ENCODE peak calls at places on chromosome 9, in five cellular contexts. One of them, this sample, is unnamed.

GRCh38 chr9:89372979-89373378 is 54.7 kb downstream of the SECISBP2 start:
- DNase-seq in naive thymus-derived CD4-positive, alpha-beta T cell: no peak
- DNase-seq in HFFc6: no peak
- DNase-seq in ureter: no peak
- DNase-seq in NCI-H226: no peak
- DNase-seq in this sample: no peak

GRCh38 chr9:136552117-136552685 is 6.4 kb upstream of the NOTCH1 start:
- DNase-seq in ureter: no peak
- DNase-seq in NCI-H226: no peak
- DNase-seq in naive thymus-derived CD4-positive, alpha-beta T cell: peak
- DNase-seq in HFFc6: peak
- DNase-seq in this sample: no peak

GRCh38 chr9:16202221-16202620 is 649.4 kb downstream of the CCDC171 start:
- DNase-seq in NCI-H226: no peak
- DNase-seq in ureter: no peak
- DNase-seq in HFFc6: no peak
- DNase-seq in naive thymus-derived CD4-positive, alpha-beta T cell: no peak
- DNase-seq in this sample: no peak

GRCh38 chr9:136958473-136958872 is 6.4 kb downstream of the LCN12 start:
- DNase-seq in NCI-H226: no peak
- DNase-seq in ureter: no peak
- DNase-seq in naive thymus-derived CD4-positive, alpha-beta T cell: no peak
- DNase-seq in HFFc6: no peak
- DNase-seq in this sample: no peak

GRCh38 chr9:72540348-72540873 is 19.0 kb downstream of the TMC1 start:
- DNase-seq in naive thymus-derived CD4-positive, alpha-beta T cell: no peak
- DNase-seq in ureter: peak
- DNase-seq in NCI-H226: no peak
- DNase-seq in HFFc6: peak
- DNase-seq in this sample: peak

GRCh38 chr9:126496181-126496576 is 117.5 kb upstream of the LMX1B start:
- DNase-seq in naive thymus-derived CD4-positive, alpha-beta T cell: no peak
- DNase-seq in NCI-H226: no peak
- DNase-seq in HFFc6: no peak
- DNase-seq in ureter: no peak
- DNase-seq in this sample: no peak

GRCh38 chr9:98108540-98109031 is 10.4 kb downstream of the TRIM14 start:
- DNase-seq in NCI-H226: no peak
- DNase-seq in HFFc6: no peak
- DNase-seq in ureter: no peak
- DNase-seq in naive thymus-derived CD4-positive, alpha-beta T cell: peak
- DNase-seq in this sample: no peak

GRCh38 chr9:123586140-123586735 is 230.2 kb downstream of the CRB2 start:
- DNase-seq in HFFc6: no peak
- DNase-seq in ureter: no peak
- DNase-seq in naive thymus-derived CD4-positive, alpha-beta T cell: no peak
- DNase-seq in NCI-H226: no peak
- DNase-seq in this sample: no peak

GRCh38 chr9:70260007-70260443 is 1.2 kb downstream of the SMC5 start:
- DNase-seq in ureter: no peak
- DNase-seq in naive thymus-derived CD4-positive, alpha-beta T cell: no peak
- DNase-seq in NCI-H226: no peak
- DNase-seq in HFFc6: no peak
- DNase-seq in this sample: peak

GRCh38 chr9:86721843-86722705 is 225.2 kb downstream of the GAS1 start:
- DNase-seq in naive thymus-derived CD4-positive, alpha-beta T cell: no peak
- DNase-seq in NCI-H226: peak
- DNase-seq in HFFc6: peak
- DNase-seq in ureter: no peak
- DNase-seq in this sample: peak

GRCh38 chr9:6902423-6902822 is 144.7 kb downstream of the KDM4C start:
- DNase-seq in ureter: no peak
- DNase-seq in HFFc6: no peak
- DNase-seq in naive thymus-derived CD4-positive, alpha-beta T cell: no peak
- DNase-seq in NCI-H226: no peak
- DNase-seq in this sample: peak

GRCh38 chr9:129884220-129885017 is 49.2 kb downstream of the USP20 start:
- DNase-seq in ureter: peak
- DNase-seq in HFFc6: peak
- DNase-seq in naive thymus-derived CD4-positive, alpha-beta T cell: peak
- DNase-seq in NCI-H226: peak
- DNase-seq in this sample: peak

GRCh38 chr9:108022246-108022935 is 532.8 kb upstream of the KLF4 start:
- DNase-seq in naive thymus-derived CD4-positive, alpha-beta T cell: no peak
- DNase-seq in NCI-H226: no peak
- DNase-seq in HFFc6: no peak
- DNase-seq in ureter: no peak
- DNase-seq in this sample: no peak

GRCh38 chr9:113922160-113922559 is 46.1 kb downstream of the ZNF618 start:
- DNase-seq in naive thymus-derived CD4-positive, alpha-beta T cell: no peak
- DNase-seq in HFFc6: no peak
- DNase-seq in NCI-H226: no peak
- DNase-seq in ureter: no peak
- DNase-seq in this sample: no peak

GRCh38 chr9:38288502-38288901 is 104.0 kb upstream of the ALDH1B1 start:
- DNase-seq in NCI-H226: no peak
- DNase-seq in ureter: no peak
- DNase-seq in naive thymus-derived CD4-positive, alpha-beta T cell: no peak
- DNase-seq in HFFc6: no peak
- DNase-seq in this sample: no peak

GRCh38 chr9:93295031-93295430 is 111.1 kb downstream of the WNK2 start:
- DNase-seq in naive thymus-derived CD4-positive, alpha-beta T cell: no peak
- DNase-seq in HFFc6: no peak
- DNase-seq in NCI-H226: no peak
- DNase-seq in ureter: no peak
- DNase-seq in this sample: no peak

GRCh38 chr9:114386886-114387677 is 700 bp downstream of the AKNA start:
- DNase-seq in HFFc6: peak
- DNase-seq in NCI-H226: no peak
- DNase-seq in naive thymus-derived CD4-positive, alpha-beta T cell: no peak
- DNase-seq in ureter: no peak
- DNase-seq in this sample: no peak

GRCh38 chr9:37968228-37968672 is 64.3 kb upstream of the SLC25A51 start:
- DNase-seq in naive thymus-derived CD4-positive, alpha-beta T cell: no peak
- DNase-seq in HFFc6: peak
- DNase-seq in NCI-H226: peak
- DNase-seq in ureter: no peak
- DNase-seq in this sample: no peak

GRCh38 chr9:7452378-7452777 is 347.2 kb downstream of the DMAC1 start:
- DNase-seq in NCI-H226: no peak
- DNase-seq in naive thymus-derived CD4-positive, alpha-beta T cell: no peak
- DNase-seq in HFFc6: peak
- DNase-seq in ureter: no peak
- DNase-seq in this sample: no peak

GRCh38 chr9:131635285-131635684 is 90.0 kb downstream of the PRRT1B start:
- DNase-seq in HFFc6: peak
- DNase-seq in NCI-H226: peak
- DNase-seq in naive thymus-derived CD4-positive, alpha-beta T cell: peak
- DNase-seq in ureter: peak
- DNase-seq in this sample: peak

GRCh38 chr9:6564868-6565267 is 80.7 kb downstream of the GLDC start:
- DNase-seq in ureter: no peak
- DNase-seq in HFFc6: no peak
- DNase-seq in NCI-H226: no peak
- DNase-seq in naive thymus-derived CD4-positive, alpha-beta T cell: no peak
- DNase-seq in this sample: no peak